ENCODE peak calls at places on chromosomes 13 and 19, in seven cellular contexts. One of them, this sample, is unnamed.

GRCh38 chr19:27975419-27976005 is 1237.4 kb downstream of the UQCRFS1 start:
- DNase-seq in T-helper 9 cell: no peak
- DNase-seq in ELR: no peak
- DNase-seq in esophagus muscularis mucosa: no peak
- DNase-seq in nephron progenitor cell: no peak
- DNase-seq in NCI-H774: no peak
- DNase-seq in iPS-NIHi11: no peak
- DNase-seq in this sample: no peak

GRCh38 chr13:84279166-84279565 is 396.9 kb upstream of the SLITRK1 start:
- DNase-seq in T-helper 9 cell: no peak
- DNase-seq in ELR: peak
- DNase-seq in esophagus muscularis mucosa: no peak
- DNase-seq in nephron progenitor cell: no peak
- DNase-seq in NCI-H774: no peak
- DNase-seq in iPS-NIHi11: no peak
- DNase-seq in this sample: peak

GRCh38 chr19:16096281-16096855 is 15.3 kb upstream of the RAB8A start:
- DNase-seq in T-helper 9 cell: no peak
- DNase-seq in ELR: no peak
- DNase-seq in esophagus muscularis mucosa: no peak
- DNase-seq in nephron progenitor cell: no peak
- DNase-seq in NCI-H774: no peak
- DNase-seq in iPS-NIHi11: no peak
- DNase-seq in this sample: no peak

GRCh38 chr13:30826911-30827577 is 79.0 kb upstream of the MEDAG start:
- DNase-seq in T-helper 9 cell: no peak
- DNase-seq in ELR: no peak
- DNase-seq in esophagus muscularis mucosa: no peak
- DNase-seq in nephron progenitor cell: no peak
- DNase-seq in NCI-H774: no peak
- DNase-seq in iPS-NIHi11: peak
- DNase-seq in this sample: no peak

GRCh38 chr19:39307822-39308530 is 11.8 kb downstream of the IFNL1 start:
- DNase-seq in T-helper 9 cell: no peak
- DNase-seq in ELR: no peak
- DNase-seq in esophagus muscularis mucosa: no peak
- DNase-seq in nephron progenitor cell: peak
- DNase-seq in NCI-H774: no peak
- DNase-seq in iPS-NIHi11: peak
- DNase-seq in this sample: no peak

GRCh38 chr13:60758637-60759036 is 361.6 kb downstream of the TDRD3 start:
- DNase-seq in T-helper 9 cell: no peak
- DNase-seq in ELR: no peak
- DNase-seq in esophagus muscularis mucosa: no peak
- DNase-seq in nephron progenitor cell: no peak
- DNase-seq in NCI-H774: no peak
- DNase-seq in iPS-NIHi11: no peak
- DNase-seq in this sample: peak

GRCh38 chr19:19451429-19452240 is 46.2 kb downstream of the GATAD2A start:
- DNase-seq in T-helper 9 cell: no peak
- DNase-seq in ELR: no peak
- DNase-seq in esophagus muscularis mucosa: no peak
- DNase-seq in nephron progenitor cell: no peak
- DNase-seq in NCI-H774: no peak
- DNase-seq in iPS-NIHi11: no peak
- DNase-seq in this sample: no peak

GRCh38 chr13:46893820-46894533 is 2.9 kb downstream of the HTR2A start:
- DNase-seq in T-helper 9 cell: peak
- DNase-seq in ELR: peak
- DNase-seq in esophagus muscularis mucosa: no peak
- DNase-seq in nephron progenitor cell: peak
- DNase-seq in NCI-H774: peak
- DNase-seq in iPS-NIHi11: peak
- DNase-seq in this sample: peak

GRCh38 chr19:4710281-4710600 is 13.4 kb downstream of the DPP9 start:
- DNase-seq in T-helper 9 cell: no peak
- DNase-seq in ELR: no peak
- DNase-seq in esophagus muscularis mucosa: no peak
- DNase-seq in nephron progenitor cell: no peak
- DNase-seq in NCI-H774: no peak
- DNase-seq in iPS-NIHi11: no peak
- DNase-seq in this sample: no peak

GRCh38 chr19:45935267-45935666 is 20.7 kb upstream of the NANOS2 start:
- DNase-seq in T-helper 9 cell: no peak
- DNase-seq in ELR: no peak
- DNase-seq in esophagus muscularis mucosa: no peak
- DNase-seq in nephron progenitor cell: no peak
- DNase-seq in NCI-H774: no peak
- DNase-seq in iPS-NIHi11: no peak
- DNase-seq in this sample: no peak

GRCh38 chr19:13022859-13023636 is 27.8 kb downstream of the NFIX start:
- DNase-seq in T-helper 9 cell: no peak
- DNase-seq in ELR: peak
- DNase-seq in esophagus muscularis mucosa: peak
- DNase-seq in nephron progenitor cell: no peak
- DNase-seq in NCI-H774: peak
- DNase-seq in iPS-NIHi11: no peak
- DNase-seq in this sample: peak

GRCh38 chr13:33531484-33531883 is 245.9 kb upstream of the STARD13 start:
- DNase-seq in T-helper 9 cell: no peak
- DNase-seq in ELR: no peak
- DNase-seq in esophagus muscularis mucosa: no peak
- DNase-seq in nephron progenitor cell: no peak
- DNase-seq in NCI-H774: no peak
- DNase-seq in iPS-NIHi11: no peak
- DNase-seq in this sample: no peak

GRCh38 chr19:50319156-50319555 is 10.0 kb downstream of the KCNC3 start:
- DNase-seq in T-helper 9 cell: no peak
- DNase-seq in ELR: no peak
- DNase-seq in esophagus muscularis mucosa: no peak
- DNase-seq in nephron progenitor cell: no peak
- DNase-seq in NCI-H774: no peak
- DNase-seq in iPS-NIHi11: no peak
- DNase-seq in this sample: no peak

GRCh38 chr19:5137571-5138124 is 168.7 kb downstream of the KDM4B start:
- DNase-seq in T-helper 9 cell: no peak
- DNase-seq in ELR: no peak
- DNase-seq in esophagus muscularis mucosa: no peak
- DNase-seq in nephron progenitor cell: no peak
- DNase-seq in NCI-H774: no peak
- DNase-seq in iPS-NIHi11: peak
- DNase-seq in this sample: no peak

GRCh38 chr13:25175026-25175425 is 2.9 kb upstream of the AMER2 start:
- DNase-seq in T-helper 9 cell: no peak
- DNase-seq in ELR: no peak
- DNase-seq in esophagus muscularis mucosa: peak
- DNase-seq in nephron progenitor cell: no peak
- DNase-seq in NCI-H774: no peak
- DNase-seq in iPS-NIHi11: no peak
- DNase-seq in this sample: no peak

GRCh38 chr13:21242236-21242635 is 65.8 kb downstream of the MRPL57 start:
- DNase-seq in T-helper 9 cell: no peak
- DNase-seq in ELR: no peak
- DNase-seq in esophagus muscularis mucosa: peak
- DNase-seq in nephron progenitor cell: peak
- DNase-seq in NCI-H774: no peak
- DNase-seq in iPS-NIHi11: peak
- DNase-seq in this sample: no peak

GRCh38 chr19:12772323-12772722 is 3.0 kb downstream of the HOOK2 start:
- DNase-seq in T-helper 9 cell: no peak
- DNase-seq in ELR: no peak
- DNase-seq in esophagus muscularis mucosa: no peak
- DNase-seq in nephron progenitor cell: no peak
- DNase-seq in NCI-H774: no peak
- DNase-seq in iPS-NIHi11: no peak
- DNase-seq in this sample: no peak

GRCh38 chr13:46184277-46184699 is 2.3 kb upstream of the LCP1 start:
- DNase-seq in T-helper 9 cell: peak
- DNase-seq in ELR: peak
- DNase-seq in esophagus muscularis mucosa: no peak
- DNase-seq in nephron progenitor cell: peak
- DNase-seq in NCI-H774: no peak
- DNase-seq in iPS-NIHi11: peak
- DNase-seq in this sample: no peak

GRCh38 chr13:112374271-112374670 is 1.9 kb upstream of the SPACA7 start:
- DNase-seq in T-helper 9 cell: no peak
- DNase-seq in ELR: no peak
- DNase-seq in esophagus muscularis mucosa: peak
- DNase-seq in nephron progenitor cell: no peak
- DNase-seq in NCI-H774: no peak
- DNase-seq in iPS-NIHi11: no peak
- DNase-seq in this sample: no peak

GRCh38 chr13:112143753-112144615 is 77.0 kb downstream of the SOX1 start:
- DNase-seq in T-helper 9 cell: no peak
- DNase-seq in ELR: no peak
- DNase-seq in esophagus muscularis mucosa: no peak
- DNase-seq in nephron progenitor cell: no peak
- DNase-seq in NCI-H774: no peak
- DNase-seq in iPS-NIHi11: no peak
- DNase-seq in this sample: no peak

GRCh38 chr13:55230570-55230908 is 1910.2 kb upstream of the PRR20A start:
- DNase-seq in T-helper 9 cell: no peak
- DNase-seq in ELR: no peak
- DNase-seq in esophagus muscularis mucosa: no peak
- DNase-seq in nephron progenitor cell: no peak
- DNase-seq in NCI-H774: no peak
- DNase-seq in iPS-NIHi11: peak
- DNase-seq in this sample: no peak

GRCh38 chr13:103282571-103283450 is 216.6 kb upstream of the SLC10A2 start:
- DNase-seq in T-helper 9 cell: no peak
- DNase-seq in ELR: peak
- DNase-seq in esophagus muscularis mucosa: no peak
- DNase-seq in nephron progenitor cell: peak
- DNase-seq in NCI-H774: no peak
- DNase-seq in iPS-NIHi11: no peak
- DNase-seq in this sample: peak

GRCh38 chr13:111347438-111347837 is 27.0 kb downstream of the TEX29 start:
- DNase-seq in T-helper 9 cell: no peak
- DNase-seq in ELR: peak
- DNase-seq in esophagus muscularis mucosa: peak
- DNase-seq in nephron progenitor cell: no peak
- DNase-seq in NCI-H774: no peak
- DNase-seq in iPS-NIHi11: no peak
- DNase-seq in this sample: peak

GRCh38 chr13:26923824-26924605 is 163.4 kb upstream of the GPR12 start:
- DNase-seq in T-helper 9 cell: no peak
- DNase-seq in ELR: peak
- DNase-seq in esophagus muscularis mucosa: no peak
- DNase-seq in nephron progenitor cell: no peak
- DNase-seq in NCI-H774: no peak
- DNase-seq in iPS-NIHi11: no peak
- DNase-seq in this sample: peak

GRCh38 chr19:900302-901111 is 7.2 kb downstream of the RNU6-9 start:
- DNase-seq in T-helper 9 cell: peak
- DNase-seq in ELR: peak
- DNase-seq in esophagus muscularis mucosa: no peak
- DNase-seq in nephron progenitor cell: no peak
- DNase-seq in NCI-H774: peak
- DNase-seq in iPS-NIHi11: peak
- DNase-seq in this sample: no peak

GRCh38 chr13:95100525-95101121 is 200.6 kb downstream of the ABCC4 start:
- DNase-seq in T-helper 9 cell: no peak
- DNase-seq in ELR: peak
- DNase-seq in esophagus muscularis mucosa: no peak
- DNase-seq in nephron progenitor cell: no peak
- DNase-seq in NCI-H774: peak
- DNase-seq in iPS-NIHi11: no peak
- DNase-seq in this sample: peak

GRCh38 chr19:7808108-7808507 is 21.9 kb upstream of the EVI5L start:
- DNase-seq in T-helper 9 cell: no peak
- DNase-seq in ELR: no peak
- DNase-seq in esophagus muscularis mucosa: no peak
- DNase-seq in nephron progenitor cell: no peak
- DNase-seq in NCI-H774: no peak
- DNase-seq in iPS-NIHi11: no peak
- DNase-seq in this sample: no peak

GRCh38 chr13:113646921-113647340 is 11.1 kb downstream of the ATP4B start:
- DNase-seq in T-helper 9 cell: no peak
- DNase-seq in ELR: no peak
- DNase-seq in esophagus muscularis mucosa: no peak
- DNase-seq in nephron progenitor cell: no peak
- DNase-seq in NCI-H774: no peak
- DNase-seq in iPS-NIHi11: no peak
- DNase-seq in this sample: no peak

GRCh38 chr13:113083402-113084061 is 22.1 kb upstream of the F7 start:
- DNase-seq in T-helper 9 cell: no peak
- DNase-seq in ELR: no peak
- DNase-seq in esophagus muscularis mucosa: no peak
- DNase-seq in nephron progenitor cell: no peak
- DNase-seq in NCI-H774: peak
- DNase-seq in iPS-NIHi11: no peak
- DNase-seq in this sample: no peak

GRCh38 chr13:104318121-104318520 is 1251.9 kb upstream of the SLC10A2 start:
- DNase-seq in T-helper 9 cell: no peak
- DNase-seq in ELR: peak
- DNase-seq in esophagus muscularis mucosa: no peak
- DNase-seq in nephron progenitor cell: no peak
- DNase-seq in NCI-H774: no peak
- DNase-seq in iPS-NIHi11: no peak
- DNase-seq in this sample: peak

GRCh38 chr19:35764432-35765315 is 6.7 kb downstream of the PROSER3 start:
- DNase-seq in T-helper 9 cell: no peak
- DNase-seq in ELR: no peak
- DNase-seq in esophagus muscularis mucosa: no peak
- DNase-seq in nephron progenitor cell: no peak
- DNase-seq in NCI-H774: no peak
- DNase-seq in iPS-NIHi11: no peak
- DNase-seq in this sample: no peak

This sample was measured in mammary epithelial cell.